ENCODE peak calls at places on chromosomes 16 and 17, in nine cellular contexts. One of them, this sample, is unnamed.
A peak's percentile ranks its signal among the peaks of the same experiment; 100 is the strongest.

GRCh38 chr17:73192219-73192893 is 499 bp upstream of the COG1 start:
- DNase-seq in putamen: peak; percentile 72
- DNase-seq in psoas muscle: peak; percentile 83
- DNase-seq in CD8-positive, alpha-beta T cell: no peak
- DNase-seq in head of caudate nucleus: peak; percentile 73
- DNase-seq in KBM-7: peak; percentile 82
- DNase-seq in stimulated activated CD4-positive, alpha-beta T cell treated with anti-CD3 and anti-CD28 coated beads, Interleukin-12 subunit alpha, Interleukin-12 subunit beta, amount 100 ng/mL, for 24 hours: peak; percentile 52
- DNase-seq in amniotic stem cell: peak; percentile 30
- DNase-seq in fibroblast of mammary gland: peak; percentile 44
- DNase-seq in this sample: peak; percentile 34

GRCh38 chr16:13453325-13453724 is 466.6 kb upstream of the ERCC4 start:
- DNase-seq in putamen: no peak
- DNase-seq in amniotic stem cell: no peak
- DNase-seq in psoas muscle: no peak
- DNase-seq in CD8-positive, alpha-beta T cell: no peak
- DNase-seq in head of caudate nucleus: peak; percentile 12
- DNase-seq in stimulated activated CD4-positive, alpha-beta T cell treated with anti-CD3 and anti-CD28 coated beads, Interleukin-12 subunit alpha, Interleukin-12 subunit beta, amount 100 ng/mL, for 24 hours: no peak
- DNase-seq in fibroblast of mammary gland: peak; percentile 69
- DNase-seq in KBM-7: peak; percentile 44
- DNase-seq in this sample: no peak

GRCh38 chr17:83091257-83092141 is 12.1 kb downstream of the METRNL start:
- DNase-seq in psoas muscle: no peak
- DNase-seq in amniotic stem cell: no peak
- DNase-seq in CD8-positive, alpha-beta T cell: no peak
- DNase-seq in KBM-7: no peak
- DNase-seq in head of caudate nucleus: peak; percentile 30
- DNase-seq in putamen: no peak
- DNase-seq in fibroblast of mammary gland: peak; percentile 51
- DNase-seq in stimulated activated CD4-positive, alpha-beta T cell treated with anti-CD3 and anti-CD28 coated beads, Interleukin-12 subunit alpha, Interleukin-12 subunit beta, amount 100 ng/mL, for 24 hours: no peak
- DNase-seq in this sample: no peak

GRCh38 chr17:9568957-9569588 is 6.5 kb downstream of the STX8 start:
- DNase-seq in head of caudate nucleus: no peak
- DNase-seq in amniotic stem cell: no peak
- DNase-seq in KBM-7: no peak
- DNase-seq in psoas muscle: no peak
- DNase-seq in stimulated activated CD4-positive, alpha-beta T cell treated with anti-CD3 and anti-CD28 coated beads, Interleukin-12 subunit alpha, Interleukin-12 subunit beta, amount 100 ng/mL, for 24 hours: no peak
- DNase-seq in putamen: no peak
- DNase-seq in fibroblast of mammary gland: no peak
- DNase-seq in CD8-positive, alpha-beta T cell: no peak
- DNase-seq in this sample: no peak

GRCh38 chr16:5034167-5034523 is 410 bp upstream of the NAGPA start:
- DNase-seq in head of caudate nucleus: no peak
- DNase-seq in KBM-7: no peak
- DNase-seq in amniotic stem cell: no peak
- DNase-seq in psoas muscle: no peak
- DNase-seq in putamen: no peak
- DNase-seq in stimulated activated CD4-positive, alpha-beta T cell treated with anti-CD3 and anti-CD28 coated beads, Interleukin-12 subunit alpha, Interleukin-12 subunit beta, amount 100 ng/mL, for 24 hours: no peak
- DNase-seq in fibroblast of mammary gland: no peak
- DNase-seq in CD8-positive, alpha-beta T cell: no peak
- DNase-seq in this sample: no peak

GRCh38 chr16:77840093-77840492 is 51.7 kb downstream of the VAT1L start:
- DNase-seq in amniotic stem cell: no peak
- DNase-seq in fibroblast of mammary gland: no peak
- DNase-seq in psoas muscle: no peak
- DNase-seq in CD8-positive, alpha-beta T cell: no peak
- DNase-seq in KBM-7: no peak
- DNase-seq in head of caudate nucleus: no peak
- DNase-seq in stimulated activated CD4-positive, alpha-beta T cell treated with anti-CD3 and anti-CD28 coated beads, Interleukin-12 subunit alpha, Interleukin-12 subunit beta, amount 100 ng/mL, for 24 hours: no peak
- DNase-seq in putamen: no peak
- DNase-seq in this sample: no peak

GRCh38 chr16:68356249-68356918 is 45.6 kb downstream of the PRMT7 start:
- DNase-seq in amniotic stem cell: no peak
- DNase-seq in KBM-7: peak; percentile 99
- DNase-seq in putamen: no peak
- DNase-seq in psoas muscle: no peak
- DNase-seq in stimulated activated CD4-positive, alpha-beta T cell treated with anti-CD3 and anti-CD28 coated beads, Interleukin-12 subunit alpha, Interleukin-12 subunit beta, amount 100 ng/mL, for 24 hours: peak; percentile 60
- DNase-seq in CD8-positive, alpha-beta T cell: peak; percentile 47
- DNase-seq in head of caudate nucleus: no peak
- DNase-seq in fibroblast of mammary gland: no peak
- DNase-seq in this sample: no peak

GRCh38 chr17:382644-383533 is 30.3 kb upstream of the RPH3AL start:
- DNase-seq in putamen: no peak
- DNase-seq in fibroblast of mammary gland: no peak
- DNase-seq in stimulated activated CD4-positive, alpha-beta T cell treated with anti-CD3 and anti-CD28 coated beads, Interleukin-12 subunit alpha, Interleukin-12 subunit beta, amount 100 ng/mL, for 24 hours: no peak
- DNase-seq in head of caudate nucleus: no peak
- DNase-seq in KBM-7: peak; percentile 21
- DNase-seq in psoas muscle: no peak
- DNase-seq in CD8-positive, alpha-beta T cell: no peak
- DNase-seq in amniotic stem cell: peak; percentile 63
- DNase-seq in this sample: no peak

GRCh38 chr16:23374721-23375120 is 72.6 kb downstream of the SCNN1B start:
- DNase-seq in stimulated activated CD4-positive, alpha-beta T cell treated with anti-CD3 and anti-CD28 coated beads, Interleukin-12 subunit alpha, Interleukin-12 subunit beta, amount 100 ng/mL, for 24 hours: no peak
- DNase-seq in psoas muscle: no peak
- DNase-seq in head of caudate nucleus: no peak
- DNase-seq in fibroblast of mammary gland: no peak
- DNase-seq in amniotic stem cell: no peak
- DNase-seq in putamen: no peak
- DNase-seq in KBM-7: no peak
- DNase-seq in CD8-positive, alpha-beta T cell: no peak
- DNase-seq in this sample: no peak

GRCh38 chr17:47810200-47810821 is 11.3 kb downstream of the OSBPL7 start:
- DNase-seq in CD8-positive, alpha-beta T cell: no peak
- DNase-seq in stimulated activated CD4-positive, alpha-beta T cell treated with anti-CD3 and anti-CD28 coated beads, Interleukin-12 subunit alpha, Interleukin-12 subunit beta, amount 100 ng/mL, for 24 hours: no peak
- DNase-seq in psoas muscle: no peak
- DNase-seq in head of caudate nucleus: no peak
- DNase-seq in fibroblast of mammary gland: peak; percentile 94
- DNase-seq in amniotic stem cell: peak; percentile 64
- DNase-seq in putamen: no peak
- DNase-seq in KBM-7: no peak
- DNase-seq in this sample: peak; percentile 61

GRCh38 chr16:8931864-8932263 is 31.8 kb downstream of the USP7 start:
- DNase-seq in head of caudate nucleus: peak; percentile 33
- DNase-seq in psoas muscle: peak; percentile 67
- DNase-seq in amniotic stem cell: no peak
- DNase-seq in CD8-positive, alpha-beta T cell: peak; percentile 38
- DNase-seq in fibroblast of mammary gland: peak; percentile 71
- DNase-seq in putamen: no peak
- DNase-seq in KBM-7: peak; percentile 74
- DNase-seq in stimulated activated CD4-positive, alpha-beta T cell treated with anti-CD3 and anti-CD28 coated beads, Interleukin-12 subunit alpha, Interleukin-12 subunit beta, amount 100 ng/mL, for 24 hours: peak; percentile 24
- DNase-seq in this sample: peak; percentile 48

GRCh38 chr17:82985973-82986372 is 93.4 kb upstream of the METRNL start:
- DNase-seq in psoas muscle: no peak
- DNase-seq in amniotic stem cell: no peak
- DNase-seq in head of caudate nucleus: no peak
- DNase-seq in fibroblast of mammary gland: peak; percentile 23
- DNase-seq in KBM-7: peak; percentile 79
- DNase-seq in stimulated activated CD4-positive, alpha-beta T cell treated with anti-CD3 and anti-CD28 coated beads, Interleukin-12 subunit alpha, Interleukin-12 subunit beta, amount 100 ng/mL, for 24 hours: peak; percentile 20
- DNase-seq in putamen: no peak
- DNase-seq in CD8-positive, alpha-beta T cell: peak; percentile 56
- DNase-seq in this sample: no peak

GRCh38 chr16:89188064-89188441 is 12.3 kb downstream of the SLC22A31 start:
- DNase-seq in KBM-7: no peak
- DNase-seq in putamen: no peak
- DNase-seq in head of caudate nucleus: no peak
- DNase-seq in amniotic stem cell: no peak
- DNase-seq in psoas muscle: peak; percentile 50
- DNase-seq in CD8-positive, alpha-beta T cell: no peak
- DNase-seq in fibroblast of mammary gland: no peak
- DNase-seq in stimulated activated CD4-positive, alpha-beta T cell treated with anti-CD3 and anti-CD28 coated beads, Interleukin-12 subunit alpha, Interleukin-12 subunit beta, amount 100 ng/mL, for 24 hours: no peak
- DNase-seq in this sample: no peak

GRCh38 chr17:65554568-65555223 is 6.8 kb downstream of the AXIN2 start:
- DNase-seq in head of caudate nucleus: no peak
- DNase-seq in CD8-positive, alpha-beta T cell: no peak
- DNase-seq in amniotic stem cell: no peak
- DNase-seq in psoas muscle: peak; percentile 74
- DNase-seq in putamen: no peak
- DNase-seq in KBM-7: no peak
- DNase-seq in fibroblast of mammary gland: peak; percentile 38
- DNase-seq in stimulated activated CD4-positive, alpha-beta T cell treated with anti-CD3 and anti-CD28 coated beads, Interleukin-12 subunit alpha, Interleukin-12 subunit beta, amount 100 ng/mL, for 24 hours: no peak
- DNase-seq in this sample: no peak

GRCh38 chr17:27492470-27492869 is 36.2 kb downstream of the KSR1 start:
- DNase-seq in CD8-positive, alpha-beta T cell: no peak
- DNase-seq in head of caudate nucleus: no peak
- DNase-seq in fibroblast of mammary gland: no peak
- DNase-seq in psoas muscle: no peak
- DNase-seq in KBM-7: no peak
- DNase-seq in amniotic stem cell: no peak
- DNase-seq in stimulated activated CD4-positive, alpha-beta T cell treated with anti-CD3 and anti-CD28 coated beads, Interleukin-12 subunit alpha, Interleukin-12 subunit beta, amount 100 ng/mL, for 24 hours: no peak
- DNase-seq in putamen: no peak
- DNase-seq in this sample: no peak

GRCh38 chr17:4465786-4466185 is 32.0 kb downstream of the SPNS3 start:
- DNase-seq in fibroblast of mammary gland: no peak
- DNase-seq in putamen: no peak
- DNase-seq in stimulated activated CD4-positive, alpha-beta T cell treated with anti-CD3 and anti-CD28 coated beads, Interleukin-12 subunit alpha, Interleukin-12 subunit beta, amount 100 ng/mL, for 24 hours: no peak
- DNase-seq in head of caudate nucleus: no peak
- DNase-seq in psoas muscle: no peak
- DNase-seq in amniotic stem cell: no peak
- DNase-seq in KBM-7: no peak
- DNase-seq in CD8-positive, alpha-beta T cell: no peak
- DNase-seq in this sample: no peak

GRCh38 chr17:45382226-45382625 is 50.4 kb downstream of the ARHGAP27 start:
- DNase-seq in putamen: no peak
- DNase-seq in amniotic stem cell: no peak
- DNase-seq in KBM-7: no peak
- DNase-seq in psoas muscle: no peak
- DNase-seq in CD8-positive, alpha-beta T cell: no peak
- DNase-seq in stimulated activated CD4-positive, alpha-beta T cell treated with anti-CD3 and anti-CD28 coated beads, Interleukin-12 subunit alpha, Interleukin-12 subunit beta, amount 100 ng/mL, for 24 hours: no peak
- DNase-seq in head of caudate nucleus: no peak
- DNase-seq in fibroblast of mammary gland: no peak
- DNase-seq in this sample: no peak

GRCh38 chr16:66344533-66345145 is 21.9 kb upstream of the CDH5 start:
- DNase-seq in KBM-7: no peak
- DNase-seq in CD8-positive, alpha-beta T cell: peak; percentile 7
- DNase-seq in stimulated activated CD4-positive, alpha-beta T cell treated with anti-CD3 and anti-CD28 coated beads, Interleukin-12 subunit alpha, Interleukin-12 subunit beta, amount 100 ng/mL, for 24 hours: peak; percentile 19
- DNase-seq in fibroblast of mammary gland: peak; percentile 58
- DNase-seq in putamen: peak; percentile 49
- DNase-seq in head of caudate nucleus: peak; percentile 67
- DNase-seq in amniotic stem cell: peak; percentile 67
- DNase-seq in psoas muscle: no peak
- DNase-seq in this sample: no peak

This sample was measured in tibial artery.